ENCODE peak calls at places on chromosomes 6 and 20, in eight cellular contexts. K is testis, Q is cardiac muscle cell, C is fibroblast of the aortic adventitia, Y is epithelial cell of esophagus, W is IMR-90, J is A673, U is AG10803. D is an unnamed sample.

GRCh38 chr6:42451146-42451594 is 556 bp downstream of the TRERF1 start:
- DNase-seq in K (no peak), Q (no peak), C (peak; percentile 55), Y (no peak), W (no peak), J (no peak), U (no peak), D (no peak)

GRCh38 chr6:130047440-130047995 is 29.1 kb downstream of the L3MBTL3 start:
- DNase-seq in K (no peak), Q (no peak), C (peak; percentile 8), Y (no peak), W (peak; percentile 7), J (no peak), U (no peak), D (no peak)

GRCh38 chr6:77879527-77879926 is 226.7 kb downstream of the MEI4 start:
- DNase-seq in K (no peak), Q (no peak), C (no peak), Y (no peak), W (no peak), J (no peak), U (no peak), D (no peak)

GRCh38 chr6:108847738-108848115 is 495 bp upstream of the ARMC2 start:
- DNase-seq in K (no peak), Q (no peak), C (no peak), Y (no peak), W (no peak), J (no peak), U (no peak), D (no peak)

GRCh38 chr6:169723200-169723909 is 945 bp downstream of the PHF10 start:
- DNase-seq in K (peak; percentile 84), Q (peak; percentile 87), C (peak; percentile 75), Y (peak; percentile 49), W (peak; percentile 66), J (peak; percentile 84), U (peak; percentile 71), D (peak; percentile 91)

GRCh38 chr6:152642578-152643375 is 5.6 kb upstream of the SYNE1 start:
- DNase-seq in K (peak; percentile 88), Q (peak; percentile 77), C (peak; percentile 60), Y (peak; percentile 78), W (peak; percentile 55), J (peak; percentile 66), U (peak; percentile 67), D (peak; percentile 79)

GRCh38 chr6:106116125-106116524 is 30.0 kb downstream of the PRDM1 start:
- DNase-seq in K (peak; percentile 43), Q (no peak), C (peak; percentile 65), Y (peak; percentile 87), W (peak; percentile 13), J (no peak), U (peak; percentile 73), D (no peak)

GRCh38 chr6:36853325-36853724 is 14.1 kb upstream of the CPNE5 start:
- DNase-seq in K (no peak), Q (no peak), C (peak; percentile 96), Y (peak; percentile 84), W (peak; percentile 90), J (peak; percentile 73), U (peak; percentile 90), D (no peak)

GRCh38 chr20:60046011-60046413 is 87.8 kb downstream of the CDH26 start:
- DNase-seq in K (no peak), Q (no peak), C (peak; percentile 11), Y (peak; percentile 14), W (peak; percentile 72), J (no peak), U (peak; percentile 84), D (no peak)

GRCh38 chr6:7640607-7641577 is 50.9 kb downstream of the SNRNP48 start:
- DNase-seq in K (no peak), Q (no peak), C (peak; percentile 82), Y (peak; percentile 95), W (peak; percentile 87), J (no peak), U (peak; percentile 46), D (no peak)

GRCh38 chr6:17865243-17865642 is 122.2 kb downstream of the KIF13A start:
- DNase-seq in K (no peak), Q (peak; percentile 27), C (no peak), Y (peak; percentile 99), W (peak; percentile 39), J (no peak), U (no peak), D (no peak)

GRCh38 chr6:144104898-144105487 is 9.6 kb upstream of the SF3B5 start:
- DNase-seq in K (peak; percentile 49), Q (peak; percentile 84), C (peak; percentile 91), Y (peak; percentile 77), W (peak; percentile 79), J (peak; percentile 85), U (peak; percentile 77), D (no peak)

GRCh38 chr20:63539092-63539430 is 1.9 kb upstream of the PTK6 start:
- DNase-seq in K (no peak), Q (no peak), C (no peak), Y (no peak), W (no peak), J (no peak), U (no peak), D (no peak)

GRCh38 chr6:119347466-119348307 is 1.9 kb downstream of the MAN1A1 start:
- DNase-seq in K (peak; percentile 25), Q (no peak), C (peak; percentile 19), Y (no peak), W (peak; percentile 23), J (no peak), U (no peak), D (peak; percentile 74)

GRCh38 chr6:119345114-119345513 is 4.4 kb downstream of the MAN1A1 start:
- DNase-seq in K (no peak), Q (no peak), C (no peak), Y (no peak), W (no peak), J (no peak), U (no peak), D (no peak)

GRCh38 chr6:119346914-119347313 is 2.6 kb downstream of the MAN1A1 start:
- DNase-seq in K (no peak), Q (no peak), C (peak; percentile 25), Y (no peak), W (no peak), J (no peak), U (no peak), D (no peak)

GRCh38 chr6:119348308-119349040 is 1.1 kb downstream of the MAN1A1 start:
- DNase-seq in K (peak; percentile 33), Q (peak; percentile 53), C (peak; percentile 16), Y (peak; percentile 11), W (peak; percentile 29), J (peak; percentile 6), U (no peak), D (peak; percentile 69)

DNA sequence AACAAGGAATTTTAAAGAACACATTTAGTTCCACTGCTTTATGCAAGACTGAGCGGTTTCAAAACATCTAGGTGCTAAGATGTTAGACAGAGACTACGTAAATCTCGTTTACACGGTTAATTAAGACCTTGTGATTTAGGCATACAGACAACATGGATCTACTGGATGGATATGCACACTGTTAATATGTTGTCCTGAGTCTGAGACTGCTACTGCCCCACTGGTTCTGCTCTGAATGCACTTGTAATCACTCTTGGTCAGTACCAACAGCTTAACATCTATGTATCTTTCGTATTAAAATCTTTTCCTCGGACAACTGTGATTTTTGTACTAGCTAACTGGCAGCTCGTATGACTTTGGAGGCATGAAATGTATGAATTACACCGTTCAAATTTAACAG is 3.1 kb downstream of the MAN1A1 start:
- DNase-seq in K (no peak), Q (no peak), C (peak; percentile 27), Y (no peak), W (no peak), J (no peak), U (no peak), D (no peak)
- H3K4me3 ChIP-seq in K (no peak overlapping the region), Q (peak overlapping the region; percentile 76), C (peak overlapping the region; percentile 93), Y (no peak overlapping the region), W (no peak overlapping the region), J (no peak overlapping the region), U (peak overlapping the region; percentile 86), D (peak overlapping the region; percentile 94)

DNA sequence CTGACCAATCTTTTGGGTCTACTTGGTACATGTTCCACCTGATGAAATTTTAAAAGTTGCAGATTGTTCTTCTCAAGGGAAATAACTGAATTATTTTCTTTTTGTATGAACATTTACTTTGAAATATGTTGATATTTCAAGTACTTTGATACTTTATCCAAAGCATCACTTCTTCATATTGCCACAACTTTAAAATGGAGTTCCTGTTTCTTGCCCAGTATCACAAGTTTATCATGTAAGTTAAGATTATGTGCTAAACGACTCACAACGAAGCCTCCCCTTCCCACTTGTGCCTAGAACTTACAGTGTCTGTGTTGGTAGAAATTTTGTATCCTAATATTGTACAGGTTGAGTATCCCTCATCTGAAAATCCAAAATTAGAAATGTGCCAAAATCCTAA is 108.4 kb downstream of the ARID1B start:
- DNase-seq in K (no peak), Q (no peak), C (no peak), Y (no peak), W (no peak), J (no peak), U (no peak), D (no peak)
- H3K4me3 ChIP-seq in K (no peak overlapping the region), Q (no peak overlapping the region), C (no peak overlapping the region), Y (no peak overlapping the region), W (no peak overlapping the region), J (no peak overlapping the region), U (no peak overlapping the region), D (no peak overlapping the region)

DNA sequence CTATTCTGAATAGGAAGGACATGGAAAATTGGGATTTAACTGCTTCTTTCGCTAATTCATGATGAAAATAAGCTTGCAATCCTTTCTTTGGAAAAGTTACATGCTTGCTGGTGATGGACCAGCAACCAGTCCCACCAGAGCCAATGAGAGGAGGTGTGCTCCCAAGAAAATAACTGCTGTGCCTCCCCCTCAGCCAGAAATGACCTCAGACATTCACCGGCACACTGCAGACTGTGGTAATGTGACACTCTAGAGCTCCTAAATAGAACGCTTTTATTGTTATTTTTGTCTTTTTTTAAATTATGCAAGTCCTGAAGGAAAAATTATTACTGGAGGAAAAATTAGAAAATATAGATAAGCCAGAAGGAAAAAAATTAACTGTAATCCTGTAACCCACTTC is 2.6 kb downstream of the PYGB start:
- DNase-seq in K (peak; percentile 33), Q (no peak), C (no peak), Y (peak; percentile 33), W (peak; percentile 18), J (no peak), U (no peak), D (no peak)
- H3K4me3 ChIP-seq in K (no peak overlapping the region), Q (peak overlapping the region; percentile 63), C (peak overlapping the region; percentile 56), Y (peak overlapping the region; percentile 83), W (no peak overlapping the region), J (no peak overlapping the region), U (no peak overlapping the region), D (no peak overlapping the region)

GRCh38 chr6:158707826-158708225 is 58.0 kb downstream of the SYTL3 start:
- DNase-seq in K (peak; percentile 61), Q (no peak), C (no peak), Y (peak; percentile 78), W (no peak), J (no peak), U (no peak), D (no peak)

GRCh38 chr6:158707120-158707519 is 57.3 kb downstream of the SYTL3 start:
- DNase-seq in K (peak; percentile 79), Q (peak; percentile 89), C (peak; percentile 58), Y (peak; percentile 63), W (peak; percentile 56), J (no peak), U (peak; percentile 36), D (peak; percentile 76)

GRCh38 chr6:158709809-158710208 is 60.0 kb downstream of the SYTL3 start:
- DNase-seq in K (no peak), Q (no peak), C (no peak), Y (no peak), W (no peak), J (no peak), U (no peak), D (no peak)

GRCh38 chr6:158706369-158706982 is 56.6 kb downstream of the SYTL3 start:
- DNase-seq in K (peak; percentile 82), Q (peak; percentile 66), C (peak; percentile 57), Y (peak; percentile 53), W (peak; percentile 51), J (peak; percentile 73), U (peak; percentile 42), D (peak; percentile 75)

GRCh38 chr6:158708239-158708638 is 58.4 kb downstream of the SYTL3 start:
- DNase-seq in K (peak; percentile 66), Q (peak; percentile 56), C (peak; percentile 86), Y (no peak), W (peak; percentile 60), J (no peak), U (no peak), D (no peak)
- H3K4me3 ChIP-seq in K (no peak overlapping the region), Q (no peak overlapping the region), C (peak overlapping the region; percentile 2), Y (no peak overlapping the region), W (no peak overlapping the region), J (no peak overlapping the region), U (no peak overlapping the region), D (peak overlapping the region; percentile 5)

D was measured in upper lobe of right lung.